ENCODE peak calls at places on chromosomes 4 and X, in four cellular contexts. Y, L, F and U are unnamed samples. For H3K79me2, the result is how much of the 10 kb centered on the place peaks cover.

GRCh38 chr4:38547052-38547451 is 116.9 kb upstream of the KLF3 start:
- DNase-seq in Y (no peak), L (no peak), F (no peak), U (no peak)

GRCh38 chrX:1537031-1537715 is at the start of gene P2RY8:
- DNase-seq in Y (no peak), L (no peak), F (no peak), U (no peak)

GRCh38 chrX:38627683-38628082 is 66.3 kb downstream of the TSPAN7 start:
- DNase-seq in Y (peak), L (peak), F (no peak), U (no peak)

GRCh38 chr4:99979872-99980271 is 29.8 kb upstream of the H2AZ1 start:
- DNase-seq in Y (no peak), L (no peak), F (no peak), U (no peak)

GRCh38 chrX:30612250-30612655 is 34.7 kb upstream of the TASL start:
- DNase-seq in Y (no peak), L (no peak), F (no peak), U (no peak)

GRCh38 chr4:20326977-20327376 is 75.3 kb downstream of the SLIT2 start:
- DNase-seq in Y (no peak), L (no peak), F (no peak), U (no peak)

GRCh38 chrX:129318375-129318774 is 204.9 kb downstream of the SMARCA1 start:
- DNase-seq in Y (peak), L (no peak), F (no peak), U (peak)

GRCh38 chrX:54891573-54891972 is 29.1 kb upstream of the TRO start:
- DNase-seq in Y (peak), L (no peak), F (no peak), U (peak)

GRCh38 chrX:135688137-135688536 is 25.3 kb upstream of the CT45A1 start:
- DNase-seq in Y (no peak), L (peak), F (no peak), U (no peak)

GRCh38 chrX:584572-584971 is 46.0 kb upstream of the SHOX start:
- DNase-seq in Y (no peak), L (no peak), F (peak), U (no peak)

GRCh38 chr4:1192493-1193205 is 20.3 kb upstream of the SPON2 start:
- DNase-seq in Y (no peak), L (peak), F (no peak), U (no peak)

GRCh38 chr4:64883087-64883926 is 474.1 kb upstream of the TECRL start:
- DNase-seq in Y (no peak), L (no peak), F (no peak), U (no peak)

GRCh38 chrX:111095974-111096870 is at the start of gene PAK3:
- DNase-seq in Y (peak), L (peak), F (peak), U (peak)

GRCh38 chr4:159278399-159278798 is 175.5 kb downstream of the RAPGEF2 start:
- DNase-seq in Y (no peak), L (no peak), F (no peak), U (no peak)

GRCh38 chrX:111561851-111562250 is 50.4 kb downstream of the SERTM2 start:
- DNase-seq in Y (no peak), L (no peak), F (no peak), U (no peak)

GRCh38 chr4:95505149-95505548 is 43.6 kb downstream of the UNC5C start:
- DNase-seq in Y (peak), L (no peak), F (no peak), U (peak)

GRCh38 chr4:74376888-74377483 is 12.0 kb downstream of the EREG start:
- DNase-seq in Y (peak), L (no peak), F (no peak), U (no peak)

GRCh38 chr4:153610623-153611376 is 73.3 kb upstream of the TLR2 start:
- DNase-seq in Y (peak), L (no peak), F (no peak), U (no peak)

GRCh38 chr4:3374011-3374645 is 67.6 kb upstream of the HGFAC start:
- DNase-seq in Y (no peak), L (no peak), F (no peak), U (no peak)

GRCh38 chr4:3374667-3375066 is 67.1 kb upstream of the HGFAC start:
- DNase-seq in Y (no peak), L (no peak), F (no peak), U (no peak)

GRCh38 chr4:3372933-3373465 is 68.8 kb upstream of the HGFAC start:
- DNase-seq in Y (no peak), L (no peak), F (no peak), U (peak)

GRCh38 chr4:3372264-3372932 is 69.4 kb upstream of the HGFAC start:
- DNase-seq in Y (no peak), L (no peak), F (no peak), U (no peak)

GRCh38 chr4:3373468-3373867 is 68.3 kb upstream of the HGFAC start:
- DNase-seq in Y (no peak), L (no peak), F (no peak), U (no peak)
- H2BK5ac ChIP-seq in Y (no peak), L (no peak), F (no peak), U (no peak)

GRCh38 chr4:41061482-41062185 is 152.7 kb downstream of the APBB2 start:
- DNase-seq in Y (no peak), L (no peak), F (no peak), U (no peak)

GRCh38 chr4:41060352-41061318 is 153.7 kb downstream of the APBB2 start:
- DNase-seq in Y (no peak), L (no peak), F (no peak), U (no peak)

GRCh38 chr4:41058426-41058825 is 155.9 kb downstream of the APBB2 start:
- DNase-seq in Y (no peak), L (no peak), F (no peak), U (no peak)

GRCh38 chr4:41052287-41052686 is 162.1 kb downstream of the APBB2 start:
- DNase-seq in Y (no peak), L (no peak), F (no peak), U (peak)

GRCh38 chr4:41057456-41057855 is 156.9 kb downstream of the APBB2 start:
- DNase-seq in Y (no peak), L (no peak), F (no peak), U (no peak)
- H3K79me2 ChIP-seq in Y (under half), L (under half), F (under half), U (under half)

GRCh38 chr4:81137894-81138293 is 77.1 kb downstream of the PRKG2 start:
- DNase-seq in Y (no peak), L (no peak), F (no peak), U (no peak)
- H2BK5ac ChIP-seq in Y (no peak), L (no peak), F (no peak), U (no peak)

DNA sequence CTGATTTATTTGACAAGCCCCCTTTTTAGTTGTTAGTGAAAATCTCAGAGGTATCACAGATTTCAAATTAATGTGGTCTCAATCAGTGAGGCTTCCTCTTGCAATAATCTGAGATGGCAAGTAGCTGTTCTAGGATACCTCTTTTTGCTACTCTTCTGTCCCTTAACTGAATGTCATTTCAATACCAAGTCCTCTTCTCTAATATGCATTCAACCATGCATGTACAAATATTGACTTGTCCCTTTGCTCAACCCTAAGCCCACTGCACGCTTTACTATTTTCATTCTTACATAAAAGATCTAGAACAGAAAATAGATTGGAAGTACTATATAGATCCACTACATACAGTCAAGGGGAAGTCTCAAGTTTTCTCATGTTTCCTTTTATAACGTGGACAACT is 164.2 kb downstream of the CBR4 start:
- DNase-seq in Y (no peak), L (no peak), F (no peak), U (no peak)
- H3K79me2 ChIP-seq in Y (under half), L (under half), F (under half), U (under half)